ENCODE peak calls at places on chromosome 1, in eight cellular contexts. F is cardiac muscle cell, Z is OCI-LY7, J is ascending aorta, E is left ventricle myocardium inferior, W is adrenal gland, N is GM23338, U is mucosa of descending colon. K is an unnamed sample.

GRCh38 chr1:30657131-30658013 is 66.0 kb downstream of the MATN1 start:
- DNase-seq in F (no peak), Z (no peak), J (no peak), E (no peak), W (no peak), N (no peak), U (peak; percentile 78), K (peak; percentile 74)

GRCh38 chr1:231626951-231627614 is 493 bp downstream of the DISC1 start:
- DNase-seq in F (peak; percentile 55), Z (no peak), J (peak; percentile 32), E (peak; percentile 80), W (peak; percentile 72), N (peak; percentile 88), U (peak; percentile 71), K (peak; percentile 87)

GRCh38 chr1:226201029-226201593 is 14.6 kb upstream of the ACBD3 start:
- DNase-seq in F (peak; percentile 42), Z (peak; percentile 79), J (no peak), E (no peak), W (no peak), N (peak; percentile 74), U (no peak), K (no peak)

GRCh38 chr1:111399792-111400610 is 27.5 kb downstream of the OVGP1 start:
- DNase-seq in F (peak; percentile 66), Z (peak; percentile 67), J (no peak), E (no peak), W (peak; percentile 57), N (peak; percentile 82), U (no peak), K (no peak)

GRCh38 chr1:175822575-175822974 is 79.2 kb upstream of the TNR start:
- DNase-seq in F (no peak), Z (no peak), J (no peak), E (no peak), W (no peak), N (no peak), U (no peak), K (no peak)

GRCh38 chr1:228749765-228750164 is 14.5 kb downstream of the RHOU start:
- DNase-seq in F (no peak), Z (no peak), J (no peak), E (no peak), W (no peak), N (no peak), U (no peak), K (no peak)

GRCh38 chr1:94773931-94774422 is 46.2 kb upstream of the SLC44A3 start:
- DNase-seq in F (peak; percentile 40), Z (no peak), J (no peak), E (no peak), W (no peak), N (peak; percentile 23), U (no peak), K (peak; percentile 73)

GRCh38 chr1:165641276-165641987 is 10.4 kb downstream of the MGST3 start:
- DNase-seq in F (peak; percentile 49), Z (no peak), J (no peak), E (no peak), W (no peak), N (no peak), U (no peak), K (no peak)

GRCh38 chr1:2322065-2322571 is 69.2 kb downstream of the MORN1 start:
- DNase-seq in F (peak; percentile 97), Z (no peak), J (peak; percentile 52), E (peak; percentile 75), W (peak; percentile 43), N (peak; percentile 67), U (peak; percentile 62), K (peak; percentile 96)

GRCh38 chr1:226820935-226821718 is 49.3 kb upstream of the PSEN2 start:
- DNase-seq in F (peak; percentile 93), Z (no peak), J (peak; percentile 63), E (peak; percentile 77), W (peak; percentile 94), N (no peak), U (peak; percentile 50), K (peak; percentile 88)

GRCh38 chr1:93964777-93965200 is 55.6 kb upstream of the GCLM start:
- DNase-seq in F (peak; percentile 67), Z (no peak), J (no peak), E (no peak), W (no peak), N (no peak), U (no peak), K (no peak)

GRCh38 chr1:226662704-226663326 is 76.3 kb downstream of the ITPKB start:
- DNase-seq in F (peak; percentile 87), Z (peak; percentile 98), J (peak; percentile 92), E (peak; percentile 48), W (peak; percentile 87), N (no peak), U (peak; percentile 61), K (peak; percentile 88)

GRCh38 chr1:164720329-164721036 is 161.5 kb downstream of the PBX1 start:
- DNase-seq in F (no peak), Z (no peak), J (no peak), E (no peak), W (no peak), N (no peak), U (no peak), K (no peak)

GRCh38 chr1:109508001-109508872 is 1.3 kb downstream of the AMIGO1 start:
- DNase-seq in F (no peak), Z (no peak), J (no peak), E (no peak), W (no peak), N (no peak), U (no peak), K (peak; percentile 75)
- H3K4me3 ChIP-seq in F (no peak overlapping the region), Z (no peak overlapping the region), J (peak overlapping the region; percentile 84), E (peak overlapping the region; percentile 77), W (no peak overlapping the region), N (peak overlapping the region; percentile 91), U (no peak overlapping the region), K (peak overlapping the region; percentile 82)

GRCh38 chr1:221431068-221431651 is 310.7 kb downstream of the DUSP10 start:
- DNase-seq in F (no peak), Z (no peak), J (no peak), E (no peak), W (no peak), N (no peak), U (no peak), K (no peak)
- TF ChIP-seq CTCF in F (no peak), Z (no peak), J (no peak), E (peak; percentile 48), W (no peak), N (peak; percentile 33), U (no peak), K (no peak)

DNA sequence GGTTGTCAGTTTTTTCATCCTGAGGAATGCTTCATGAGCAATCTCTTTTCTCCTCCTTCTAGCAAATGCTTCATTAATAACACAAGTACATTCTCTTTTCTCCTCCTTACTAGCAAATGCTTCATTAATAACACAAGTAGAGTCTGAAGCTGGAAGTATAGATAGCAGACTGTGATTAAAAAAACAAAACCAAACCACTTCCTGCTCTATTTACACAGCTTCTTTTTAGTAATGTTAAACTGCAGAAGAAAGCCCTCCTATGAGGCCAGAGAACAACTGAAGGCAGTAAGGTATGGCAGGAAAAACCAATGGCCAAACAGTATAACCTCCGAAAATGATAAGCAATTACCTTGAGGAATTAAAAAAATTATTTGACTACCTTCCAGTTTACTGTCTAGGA is 90.1 kb downstream of the ZSWIM5 start:
- DNase-seq in F (no peak), Z (no peak), J (no peak), E (no peak), W (no peak), N (no peak), U (no peak), K (no peak)
- H3K4me3 ChIP-seq in F (no peak overlapping the region), Z (no peak overlapping the region), J (no peak overlapping the region), E (no peak overlapping the region), W (no peak overlapping the region), N (no peak overlapping the region), U (no peak overlapping the region), K (no peak overlapping the region)

DNA sequence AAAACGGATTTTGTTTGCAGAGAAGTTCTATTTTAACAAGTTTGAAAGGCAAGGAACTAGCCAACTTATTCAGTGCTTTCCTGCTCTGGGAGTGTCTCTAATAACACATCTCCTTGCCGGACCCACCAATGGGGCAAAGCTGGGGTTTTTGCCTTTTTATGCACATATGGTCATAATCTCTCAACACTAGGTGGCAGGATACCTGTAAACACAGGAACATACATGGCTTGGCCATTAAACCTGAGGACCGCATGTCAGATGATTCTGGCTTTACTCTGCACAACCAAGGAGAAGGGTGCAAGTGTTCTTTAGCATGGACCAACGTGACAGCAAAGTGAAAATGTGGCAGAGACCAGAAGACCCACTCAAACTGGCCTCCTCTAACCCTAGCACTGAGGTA is 4.9 kb downstream of the TMEM9 start:
- DNase-seq in F (peak; percentile 49), Z (peak; percentile 63), J (no peak), E (no peak), W (no peak), N (peak; percentile 72), U (no peak), K (no peak)
- TF ChIP-seq CTCF in F (peak; percentile 41), Z (peak; percentile 81), J (peak; percentile 22), E (peak; percentile 40), W (peak; percentile 16), N (peak; percentile 52), U (peak; percentile 17), K (peak; percentile 33)

DNA sequence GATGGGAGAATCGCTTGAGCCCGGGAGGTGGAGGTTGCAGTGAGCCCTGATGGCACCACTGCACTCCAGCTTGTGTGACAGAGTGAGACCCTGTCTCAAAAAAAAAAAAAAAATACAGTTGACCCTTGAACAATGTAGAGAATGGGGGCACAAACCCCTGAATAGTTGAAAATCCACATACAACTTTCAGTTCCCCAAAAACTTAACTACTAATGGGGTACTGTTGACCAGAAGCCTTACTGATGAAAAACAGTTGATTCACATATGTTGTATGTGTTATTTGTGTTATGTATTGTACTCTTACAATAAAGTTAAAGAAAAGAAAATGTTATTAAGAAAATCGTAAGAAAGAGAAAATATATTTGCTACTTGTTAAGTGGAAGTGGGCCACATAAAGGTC is 51.2 kb upstream of the COA6 start:
- DNase-seq in F (no peak), Z (no peak), J (no peak), E (no peak), W (no peak), N (no peak), U (no peak), K (no peak)
- H3K4me3 ChIP-seq in F (no peak overlapping the region), Z (no peak overlapping the region), J (no peak overlapping the region), E (no peak overlapping the region), W (no peak overlapping the region), N (no peak overlapping the region), U (no peak overlapping the region), K (no peak overlapping the region)

K was measured in kidney.